ENCODE peak calls at places on chromosomes 13 and 19, in seven cellular contexts. S, W, G, L, B, R and H are unnamed samples.

GRCh38 chr19:13965377-13965896 is 13.1 kb downstream of the DCAF15 start:
- DNase-seq in S (peak), W (no peak), G (no peak), L (no peak), B (no peak), R (no peak), H (no peak)

GRCh38 chr19:36418287-36419001 is at the start of gene ZFP82:
- DNase-seq in S (peak), W (peak), G (peak), L (peak), B (peak), R (peak), H (no peak)

GRCh38 chr13:74444161-74444571 is 310.0 kb upstream of the KLF12 start:
- DNase-seq in S (no peak), W (no peak), G (no peak), L (peak), B (no peak), R (no peak), H (no peak)

GRCh38 chr13:50521750-50522149 is 321.7 kb downstream of the DLEU7 start:
- DNase-seq in S (no peak), W (no peak), G (no peak), L (peak), B (no peak), R (no peak), H (no peak)

GRCh38 chr13:96637039-96637438 is 357.2 kb downstream of the OXGR1 start:
- DNase-seq in S (no peak), W (no peak), G (no peak), L (no peak), B (no peak), R (no peak), H (no peak)

GRCh38 chr19:5804516-5805464 is at the start of gene NRTN:
- DNase-seq in S (peak), W (peak), G (no peak), L (no peak), B (no peak), R (no peak), H (no peak)

GRCh38 chr19:35299523-35300339 is 7.8 kb downstream of the MAG start:
- DNase-seq in S (no peak), W (no peak), G (no peak), L (no peak), B (no peak), R (no peak), H (no peak)

GRCh38 chr13:20843177-20843576 is 59.4 kb downstream of the XPO4 start:
- DNase-seq in S (no peak), W (no peak), G (no peak), L (peak), B (no peak), R (no peak), H (no peak)

GRCh38 chr13:101457176-101457575 is 4.7 kb downstream of the ITGBL1 start:
- DNase-seq in S (no peak), W (no peak), G (no peak), L (no peak), B (no peak), R (no peak), H (no peak)

GRCh38 chr19:6215701-6216235 is 64.0 kb downstream of the MLLT1 start:
- DNase-seq in S (no peak), W (no peak), G (no peak), L (no peak), B (no peak), R (no peak), H (no peak)

GRCh38 chr19:8194528-8195275 is 14.5 kb upstream of the CERS4 start:
- DNase-seq in S (no peak), W (peak), G (no peak), L (no peak), B (no peak), R (no peak), H (no peak)

GRCh38 chr19:55306712-55307111 is 18.4 kb downstream of the TMEM150B start:
- DNase-seq in S (no peak), W (no peak), G (no peak), L (no peak), B (no peak), R (no peak), H (no peak)

GRCh38 chr19:36054733-36055686 is at the start of gene WDR62:
- DNase-seq in S (peak), W (peak), G (peak), L (peak), B (peak), R (no peak), H (peak)

GRCh38 chr19:23905771-23906170 is 8.9 kb upstream of the ZNF726 start:
- DNase-seq in S (no peak), W (no peak), G (no peak), L (no peak), B (no peak), R (no peak), H (no peak)

GRCh38 chr19:7899751-7900352 is 3.8 kb upstream of the MAP2K7 start:
- DNase-seq in S (peak), W (no peak), G (no peak), L (no peak), B (no peak), R (no peak), H (no peak)

GRCh38 chr19:40622773-40623075 is 21.6 kb downstream of the LTBP4 start:
- DNase-seq in S (peak), W (no peak), G (no peak), L (no peak), B (no peak), R (no peak), H (no peak)

GRCh38 chr19:6772028-6772865 is at the start of gene VAV1:
- DNase-seq in S (no peak), W (peak), G (no peak), L (no peak), B (no peak), R (no peak), H (no peak)

GRCh38 chr19:58547323-58548312 is 3.8 kb downstream of the TRIM28 start:
- DNase-seq in S (no peak), W (no peak), G (no peak), L (no peak), B (no peak), R (no peak), H (no peak)

GRCh38 chr13:109288151-109288709 is 498.2 kb downstream of the IRS2 start:
- DNase-seq in S (no peak), W (no peak), G (no peak), L (no peak), B (no peak), R (no peak), H (no peak)

GRCh38 chr19:13492128-13492527 is 14.2 kb downstream of the CACNA1A start:
- DNase-seq in S (no peak), W (no peak), G (peak), L (peak), B (peak), R (no peak), H (no peak)

GRCh38 chr13:91482427-91482826 is 84.0 kb downstream of the GPC5 start:
- DNase-seq in S (no peak), W (no peak), G (peak), L (peak), B (no peak), R (no peak), H (no peak)

GRCh38 chr13:51267581-51267980 is 45.4 kb downstream of the FAM124A start:
- DNase-seq in S (no peak), W (no peak), G (no peak), L (no peak), B (no peak), R (no peak), H (no peak)

GRCh38 chr13:24627864-24628418 is 52.3 kb upstream of the ATP12A start:
- DNase-seq in S (no peak), W (no peak), G (no peak), L (no peak), B (no peak), R (no peak), H (no peak)

GRCh38 chr19:41443813-41444455 is 978 bp downstream of the ERICH4 start:
- DNase-seq in S (no peak), W (no peak), G (no peak), L (no peak), B (no peak), R (no peak), H (no peak)

GRCh38 chr19:7919681-7920519 is at the start of gene SNAPC2:
- DNase-seq in S (peak), W (peak), G (peak), L (peak), B (peak), R (peak), H (peak)

GRCh38 chr13:24005711-24006281 is 108.5 kb upstream of the C1QTNF9B start:
- DNase-seq in S (no peak), W (no peak), G (no peak), L (no peak), B (no peak), R (no peak), H (no peak)

GRCh38 chr19:50492303-50493052 is 15.8 kb upstream of the GARIN5A start:
- DNase-seq in S (peak), W (no peak), G (no peak), L (no peak), B (no peak), R (no peak), H (no peak)

GRCh38 chr13:99988469-99989375 is 7.1 kb downstream of the ZIC2 start:
- DNase-seq in S (no peak), W (no peak), G (no peak), L (peak), B (no peak), R (no peak), H (no peak)

GRCh38 chr19:44623080-44623479 is 9.7 kb downstream of the IGSF23 start:
- DNase-seq in S (no peak), W (no peak), G (peak), L (peak), B (no peak), R (no peak), H (no peak)

GRCh38 chr13:33194820-33195692 is 90.5 kb downstream of the STARD13 start:
- DNase-seq in S (no peak), W (peak), G (peak), L (peak), B (peak), R (no peak), H (peak)

GRCh38 chr19:18637644-18638630 is 1.1 kb downstream of the KLHL26 start:
- DNase-seq in S (peak), W (peak), G (no peak), L (no peak), B (no peak), R (no peak), H (no peak)

GRCh38 chr19:3699071-3699740 is 1.1 kb downstream of the PIP5K1C start:
- DNase-seq in S (peak), W (no peak), G (no peak), L (peak), B (no peak), R (no peak), H (no peak)

GRCh38 chr13:62997696-62998095 is 1582.0 kb upstream of the PCDH20 start:
- DNase-seq in S (no peak), W (no peak), G (no peak), L (no peak), B (no peak), R (no peak), H (no peak)

GRCh38 chr19:18346091-18346490 is 5.7 kb downstream of the PGPEP1 start:
- DNase-seq in S (no peak), W (peak), G (no peak), L (no peak), B (no peak), R (no peak), H (no peak)

GRCh38 chr13:98260357-98261164 is 83.5 kb upstream of the RNF113B start:
- DNase-seq in S (no peak), W (no peak), G (no peak), L (no peak), B (no peak), R (no peak), H (no peak)

GRCh38 chr13:78586706-78587105 is 16.6 kb downstream of the POU4F1 start:
- DNase-seq in S (no peak), W (no peak), G (no peak), L (no peak), B (no peak), R (no peak), H (no peak)

GRCh38 chr13:66532146-66532545 is 698.0 kb downstream of the PCDH9 start:
- DNase-seq in S (no peak), W (no peak), G (peak), L (peak), B (peak), R (no peak), H (no peak)

GRCh38 chr13:66530158-66530557 is 700.0 kb downstream of the PCDH9 start:
- DNase-seq in S (no peak), W (no peak), G (no peak), L (no peak), B (no peak), R (no peak), H (no peak)

GRCh38 chr13:66528903-66529576 is 701.1 kb downstream of the PCDH9 start:
- DNase-seq in S (no peak), W (no peak), G (no peak), L (no peak), B (no peak), R (no peak), H (no peak)

GRCh38 chr13:66530686-66531085 is 699.5 kb downstream of the PCDH9 start:
- DNase-seq in S (no peak), W (no peak), G (no peak), L (no peak), B (no peak), R (no peak), H (no peak)

GRCh38 chr13:66528139-66528538 is 702.0 kb downstream of the PCDH9 start:
- DNase-seq in S (no peak), W (no peak), G (no peak), L (no peak), B (no peak), R (no peak), H (no peak)
- H3K4me3 ChIP-seq in S (no peak), W (no peak), G (no peak), L (no peak), B (no peak), R (no peak), H (no peak)

DNA sequence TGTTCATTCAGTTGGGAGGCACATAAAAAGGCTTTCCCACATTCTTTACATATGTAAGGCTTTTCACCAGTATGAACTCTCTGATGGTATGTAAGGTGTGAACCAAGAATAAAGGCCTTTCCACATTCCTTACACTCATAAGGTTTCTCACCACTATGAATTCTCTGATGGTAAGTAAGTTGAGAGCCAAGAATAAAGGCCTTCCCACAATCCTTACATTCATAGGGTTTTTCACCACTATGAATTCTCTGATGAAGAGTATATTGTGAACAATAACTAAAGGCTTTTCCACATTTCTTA is 29.3 kb downstream of the ZNF571 start:
- DNase-seq in S (no peak), W (no peak), G (no peak), L (no peak), B (no peak), R (no peak), H (no peak)
- H3K4me3 ChIP-seq in S (no peak), W (no peak), G (no peak), L (no peak), B (no peak), R (no peak), H (no peak)

DNA sequence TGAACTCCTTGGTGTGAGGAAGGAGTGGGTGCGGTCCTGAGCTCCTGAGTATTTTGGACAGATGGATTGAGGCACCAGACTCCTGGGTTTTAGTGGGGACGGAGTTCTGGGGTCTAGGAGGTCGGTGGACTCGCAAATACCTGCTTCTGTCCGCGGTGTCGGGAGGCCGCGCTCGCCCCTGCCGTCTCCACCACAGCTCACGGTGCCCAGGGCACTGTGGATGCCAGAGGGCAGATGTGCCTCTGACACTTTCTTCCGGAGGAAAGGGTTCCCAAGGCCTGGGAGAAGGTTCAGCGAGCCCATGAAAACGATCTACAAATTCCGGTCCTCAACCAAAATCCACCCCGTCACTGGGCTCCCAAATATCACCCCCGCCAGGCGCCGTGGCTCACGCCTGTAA is 3.3 kb downstream of the TULP2 start:
- DNase-seq in S (no peak), W (no peak), G (no peak), L (no peak), B (no peak), R (no peak), H (no peak)
- H3K4me3 ChIP-seq in S (no peak), W (peak), G (no peak), L (no peak), B (no peak), R (no peak), H (no peak)

DNA sequence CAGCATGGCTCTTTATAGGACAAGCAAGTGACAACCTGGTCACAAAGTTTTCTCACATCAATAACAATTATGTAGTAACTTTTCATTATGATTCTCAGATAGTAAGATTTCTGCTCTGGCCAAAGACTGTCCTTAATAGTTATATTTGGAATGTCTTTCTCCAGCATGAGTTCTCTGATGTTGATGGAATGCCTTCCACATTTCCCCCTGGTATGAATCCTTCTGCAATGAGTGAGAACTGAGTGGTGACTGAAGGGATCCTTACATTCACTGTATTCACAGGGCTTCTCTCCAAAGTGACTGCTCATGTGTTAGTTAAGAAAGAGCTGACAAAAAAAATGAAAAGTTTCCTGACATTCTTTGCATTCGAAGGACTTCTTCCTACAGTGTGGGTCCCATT is 13.2 kb downstream of the ZNF550 start:
- DNase-seq in S (no peak), W (no peak), G (no peak), L (no peak), B (no peak), R (no peak), H (no peak)
- H3K4me3 ChIP-seq in S (no peak), W (no peak), G (no peak), L (no peak), B (no peak), R (no peak), H (no peak)

GRCh38 chr19:39319892-39320168 is 833 bp downstream of the LRFN1 start:
- DNase-seq in S (no peak), W (no peak), G (no peak), L (no peak), B (no peak), R (no peak), H (no peak)
- H3K4me3 ChIP-seq in S (no peak), W (peak), G (peak), L (peak), B (peak), R (peak), H (peak)

GRCh38 chr13:113109151-113110047 is 3.8 kb downstream of the F7 start:
- DNase-seq in S (peak), W (no peak), G (no peak), L (no peak), B (no peak), R (no peak), H (no peak)

GRCh38 chr13:113110852-113111315 is 5.3 kb downstream of the F7 start:
- DNase-seq in S (peak), W (no peak), G (no peak), L (no peak), B (no peak), R (no peak), H (no peak)

GRCh38 chr13:113112893-113113845 is 7.6 kb downstream of the F7 start:
- DNase-seq in S (no peak), W (no peak), G (no peak), L (no peak), B (no peak), R (no peak), H (no peak)

GRCh38 chr13:113106666-113107065 is 1.1 kb downstream of the F7 start:
- DNase-seq in S (peak), W (no peak), G (no peak), L (no peak), B (no peak), R (no peak), H (no peak)

DNA sequence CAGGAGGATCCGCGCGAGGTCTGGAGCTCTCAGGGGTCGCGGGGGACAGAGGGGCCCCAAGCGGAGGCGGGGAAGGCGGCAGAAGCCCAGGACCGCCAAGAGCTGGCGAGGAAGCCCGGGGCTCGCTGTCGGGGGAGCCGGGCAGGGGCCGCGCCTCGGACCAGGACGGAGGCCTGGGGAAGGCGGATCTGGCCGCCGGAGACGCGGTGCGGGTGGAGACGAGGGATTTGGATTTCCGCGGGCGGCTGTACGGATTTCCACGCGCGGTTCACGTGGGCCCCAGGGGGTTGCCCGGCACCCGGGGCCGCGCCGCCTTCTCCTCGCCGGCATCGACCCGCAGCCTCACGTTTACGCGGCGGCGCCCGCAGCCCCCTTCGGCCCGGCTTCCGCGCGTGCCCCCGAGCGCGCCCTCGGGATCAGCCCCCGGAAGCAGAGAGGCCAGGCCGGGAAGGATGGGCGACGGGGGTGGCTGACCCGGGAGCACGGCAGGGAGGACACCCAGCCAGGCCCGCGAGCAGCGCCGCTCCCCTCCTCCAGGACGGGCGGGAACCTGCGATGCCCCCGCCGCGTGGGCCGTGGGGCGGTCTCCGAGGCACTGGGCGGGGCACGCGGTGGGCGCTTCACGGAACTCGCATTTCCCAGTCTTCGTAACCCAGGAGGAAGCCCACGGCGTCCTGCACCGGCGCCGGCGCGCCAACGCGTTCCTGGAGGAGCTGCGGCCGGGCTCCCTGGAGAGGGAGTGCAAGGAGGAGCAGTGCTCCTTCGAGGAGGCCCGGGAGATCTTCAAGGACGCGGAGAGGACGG is 4.7 kb downstream of the F7 start:
- DNase-seq in S (peak), W (no peak), G (no peak), L (no peak), B (no peak), R (no peak), H (no peak)
- H3K4me3 ChIP-seq in S (peak), W (peak), G (peak), L (no peak), B (peak), R (peak), H (peak)

GRCh38 chr13:113046883-113047244 is 58.7 kb upstream of the F7 start:
- DNase-seq in S (peak), W (no peak), G (no peak), L (no peak), B (no peak), R (no peak), H (no peak)
- H3K4me3 ChIP-seq in S (no peak), W (no peak), G (no peak), L (no peak), B (no peak), R (no peak), H (no peak)